ENCODE peak calls at places on chromosomes 1 and 21, in nine cellular contexts. M is NCI-H345; K is neuronal stem cell; H is CD4-positive, CD25-positive, alpha-beta regulatory T cell; P is fibroblast of the conjunctiva; B is NCI-H1105 treated with DMSO at 0.1 percent for 48 hours; J is stimulated activated CD8-positive, alpha-beta memory T cell treated with anti-CD3 and anti-CD28 coated beads, Interleukin-4, amount 100 ng/mL, for 1 hour; F is IMR-90; R is WTC11. C is an unnamed sample.

GRCh38 chr1:181448461-181448860 is 34.9 kb upstream of the CACNA1E start:
- DNase-seq in M (no peak), K (no peak), H (no peak), P (no peak), B (no peak), J (no peak), F (no peak), R (no peak), C (no peak)

GRCh38 chr21:35038772-35039145 is 10.3 kb downstream of the RUNX1 start:
- DNase-seq in M (no peak), K (no peak), H (no peak), P (no peak), B (no peak), J (no peak), F (no peak), R (no peak), C (no peak)

GRCh38 chr1:231185391-231185790 is 23.5 kb downstream of the TRIM67 start:
- DNase-seq in M (no peak), K (no peak), H (no peak), P (no peak), B (no peak), J (no peak), F (no peak), R (no peak), C (no peak)

GRCh38 chr1:116368241-116368640 is 4.8 kb upstream of the ATP1A1 start:
- DNase-seq in M (no peak), K (no peak), H (no peak), P (no peak), B (no peak), J (no peak), F (no peak), R (no peak), C (no peak)

GRCh38 chr1:207221934-207222351 is 99.5 kb upstream of the CD55 start:
- DNase-seq in M (no peak), K (no peak), H (no peak), P (no peak), B (no peak), J (no peak), F (peak; percentile 8), R (no peak), C (no peak)

GRCh38 chr1:207309775-207310273 is 11.7 kb upstream of the CD55 start:
- DNase-seq in M (no peak), K (no peak), H (no peak), P (no peak), B (no peak), J (no peak), F (peak; percentile 70), R (no peak), C (peak; percentile 70)

GRCh38 chr1:29247874-29248273 is 11.6 kb downstream of the PTPRU start:
- DNase-seq in M (no peak), K (no peak), H (no peak), P (no peak), B (no peak), J (no peak), F (no peak), R (no peak), C (no peak)

GRCh38 chr1:244113532-244114320 is 62.6 kb downstream of the ZBTB18 start:
- DNase-seq in M (no peak), K (no peak), H (no peak), P (no peak), B (no peak), J (no peak), F (peak; percentile 15), R (no peak), C (no peak)

GRCh38 chr21:43194303-43195130 is 25.7 kb downstream of the CRYAA start:
- DNase-seq in M (no peak), K (no peak), H (no peak), P (no peak), B (no peak), J (no peak), F (no peak), R (peak; percentile 11), C (no peak)

GRCh38 chr1:97364086-97364485 is 556.7 kb downstream of the DPYD start:
- DNase-seq in M (no peak), K (no peak), H (no peak), P (no peak), B (no peak), J (no peak), F (peak; percentile 73), R (no peak), C (no peak)

C was measured in KBM-7.